ENCODE peak calls at places on chromosome 13, in nine cellular contexts. Q is stomach, L is H1, J is sigmoid colon, H is A549, K is ovary, B is transverse colon, A is tibial nerve, E is SK-N-SH. S is an unnamed sample.

GRCh38 chr13:24306632-24307031 is 2.7 kb upstream of the C1QTNF9 start:
- DNase-seq in Q (no peak), L (no peak), J (no peak), H (no peak), K (no peak), B (no peak), A (no peak), E (no peak), S (no peak)

GRCh38 chr13:47508518-47509228 is 492.4 kb downstream of the SUCLA2 start:
- DNase-seq in Q (no peak), L (no peak), J (no peak), H (no peak), K (no peak), B (no peak), A (no peak), E (no peak), S (no peak)

GRCh38 chr13:79681069-79681468 is 200.1 kb downstream of the NDFIP2 start:
- DNase-seq in Q (no peak), L (no peak), J (no peak), H (no peak), K (no peak), B (no peak), A (no peak), E (no peak), S (no peak)

GRCh38 chr13:103386341-103386740 is 320.1 kb upstream of the SLC10A2 start:
- DNase-seq in Q (no peak), L (no peak), J (no peak), H (no peak), K (no peak), B (no peak), A (no peak), E (no peak), S (no peak)

GRCh38 chr13:97466782-97467181 is 32.8 kb downstream of the RAP2A start:
- DNase-seq in Q (no peak), L (no peak), J (no peak), H (no peak), K (no peak), B (no peak), A (no peak), E (no peak), S (no peak)

GRCh38 chr13:110376120-110376519 is 69.0 kb downstream of the COL4A2 start:
- DNase-seq in Q (no peak), L (no peak), J (no peak), H (no peak), K (no peak), B (no peak), A (no peak), E (peak; percentile 36), S (no peak)

GRCh38 chr13:24208314-24208713 is 47.8 kb downstream of the SPATA13 start:
- DNase-seq in Q (no peak), L (no peak), J (no peak), H (peak; percentile 44), K (no peak), B (no peak), A (no peak), E (no peak), S (no peak)

GRCh38 chr13:42277618-42278276 is 5.8 kb downstream of the AKAP11 start:
- DNase-seq in Q (no peak), L (no peak), J (no peak), H (no peak), K (no peak), B (no peak), A (no peak), E (no peak), S (no peak)

GRCh38 chr13:113364371-113364932 is 522 bp upstream of the GRTP1 start:
- DNase-seq in Q (no peak), L (no peak), J (peak; percentile 71), H (peak; percentile 17), K (no peak), B (peak; percentile 17), A (no peak), E (no peak), S (no peak)

GRCh38 chr13:95403349-95404140 is 102.3 kb upstream of the ABCC4 start:
- DNase-seq in Q (no peak), L (peak; percentile 36), J (no peak), H (no peak), K (no peak), B (no peak), A (no peak), E (no peak), S (no peak)

GRCh38 chr13:110238795-110239194 is 68.2 kb downstream of the COL4A1 start:
- DNase-seq in Q (no peak), L (no peak), J (no peak), H (no peak), K (no peak), B (no peak), A (no peak), E (no peak), S (no peak)

GRCh38 chr13:99270503-99270902 is 12.3 kb upstream of the GPR18 start:
- DNase-seq in Q (no peak), L (no peak), J (no peak), H (no peak), K (no peak), B (no peak), A (no peak), E (no peak), S (no peak)

GRCh38 chr13:47049276-47049989 is 152.6 kb upstream of the HTR2A start:
- DNase-seq in Q (no peak), L (no peak), J (no peak), H (no peak), K (no peak), B (no peak), A (no peak), E (no peak), S (no peak)

GRCh38 chr13:80825276-80825675 is 484.4 kb upstream of the SPRY2 start:
- DNase-seq in Q (no peak), L (no peak), J (no peak), H (no peak), K (no peak), B (no peak), A (no peak), E (no peak), S (no peak)

GRCh38 chr13:113411216-113412023 is 41.9 kb downstream of the ADPRHL1 start:
- DNase-seq in Q (no peak), L (no peak), J (peak; percentile 87), H (peak; percentile 49), K (no peak), B (peak; percentile 52), A (no peak), E (no peak), S (peak; percentile 47)

GRCh38 chr13:113991676-113992179 is 17.9 kb upstream of the C13orf46 start:
- DNase-seq in Q (no peak), L (no peak), J (no peak), H (no peak), K (no peak), B (no peak), A (no peak), E (no peak), S (no peak)

GRCh38 chr13:32225494-32225931 is 89.7 kb downstream of the ZAR1L start:
- DNase-seq in Q (no peak), L (no peak), J (no peak), H (no peak), K (no peak), B (no peak), A (no peak), E (no peak), S (no peak)

GRCh38 chr13:44653261-44653660 is 77.1 kb upstream of the TSC22D1 start:
- DNase-seq in Q (no peak), L (no peak), J (no peak), H (no peak), K (no peak), B (no peak), A (no peak), E (no peak), S (no peak)
- TF ChIP-seq EP300 in Q (no peak), L (no peak), J (no peak), H (no peak), K (no peak), B (no peak), A (no peak), E (peak; percentile 64), S (no peak)

GRCh38 chr13:43688230-43688907 is 98.4 kb downstream of the ENOX1 start:
- DNase-seq in Q (no peak), L (no peak), J (no peak), H (no peak), K (no peak), B (no peak), A (no peak), E (no peak), S (no peak)
- H3K27ac ChIP-seq in Q (no peak overlapping the region), L (no peak overlapping the region), J (peak overlapping the region; percentile 76), H (no peak overlapping the region), K (no peak overlapping the region), B (peak overlapping the region; percentile 70), A (no peak overlapping the region), E (no peak overlapping the region), S (no peak overlapping the region)

GRCh38 chr13:109123971-109124370 is 494.6 kb downstream of the MYO16 start:
- DNase-seq in Q (no peak), L (no peak), J (no peak), H (no peak), K (no peak), B (no peak), A (no peak), E (no peak), S (no peak)

GRCh38 chr13:109131698-109132257 is 502.4 kb downstream of the MYO16 start:
- DNase-seq in Q (no peak), L (no peak), J (no peak), H (no peak), K (no peak), B (no peak), A (no peak), E (no peak), S (no peak)

GRCh38 chr13:109130093-109130835 is 500.9 kb downstream of the MYO16 start:
- DNase-seq in Q (no peak), L (no peak), J (no peak), H (no peak), K (no peak), B (no peak), A (no peak), E (no peak), S (no peak)

GRCh38 chr13:109121826-109122225 is 492.4 kb downstream of the MYO16 start:
- DNase-seq in Q (no peak), L (no peak), J (no peak), H (no peak), K (no peak), B (no peak), A (no peak), E (no peak), S (no peak)

DNA sequence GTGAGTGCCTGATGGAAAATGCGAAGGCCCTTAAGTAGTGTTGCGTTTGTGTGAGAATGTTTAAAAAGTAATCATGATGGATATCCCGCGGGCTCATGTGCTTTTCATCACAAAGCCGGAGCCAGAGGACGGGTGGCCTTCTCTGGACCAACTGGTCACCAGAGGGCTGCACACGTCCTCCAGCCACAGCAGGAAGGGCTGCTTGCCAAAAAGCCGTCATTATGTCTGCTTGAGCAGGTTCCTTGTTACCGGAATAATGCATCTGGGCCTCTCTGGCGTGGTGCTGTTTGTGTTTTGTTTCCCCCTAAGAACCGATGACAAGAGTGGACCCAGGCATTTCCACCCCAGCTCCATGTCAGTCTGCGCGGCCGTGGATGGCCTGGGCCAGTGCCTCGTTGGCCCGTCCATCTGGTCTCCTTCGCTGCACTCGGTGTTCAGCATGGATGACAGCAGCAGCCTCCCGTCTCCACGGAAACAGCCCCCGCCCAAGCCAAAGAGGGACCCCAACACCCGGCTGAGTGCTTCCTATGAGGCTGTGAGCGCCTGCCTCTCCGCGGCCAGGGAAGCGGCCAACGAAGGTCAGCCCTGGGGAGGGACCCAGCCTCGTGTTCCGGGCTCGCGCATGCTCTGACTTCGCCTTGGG is 497.7 kb downstream of the MYO16 start:
- DNase-seq in Q (no peak), L (no peak), J (no peak), H (no peak), K (no peak), B (no peak), A (no peak), E (peak; percentile 75), S (peak; percentile 70)
- H3K4me3 ChIP-seq in Q (no peak overlapping the region), L (no peak overlapping the region), J (no peak overlapping the region), H (no peak overlapping the region), K (no peak overlapping the region), B (no peak overlapping the region), A (no peak overlapping the region), E (no peak overlapping the region), S (no peak overlapping the region)

GRCh38 chr13:49954674-49955455 is 18.7 kb upstream of the SPRYD7 start:
- DNase-seq in Q (no peak), L (no peak), J (no peak), H (no peak), K (no peak), B (peak; percentile 47), A (no peak), E (no peak), S (no peak)
- TF ChIP-seq EP300 in Q (no peak), L (no peak), J (no peak), H (no peak), K (no peak), B (no peak), A (no peak), E (no peak), S (no peak)

S was measured in upper lobe of left lung.